ENCODE peak calls at places on chromosomes 12 and 14, in ten cellular contexts. One of them, this sample, is unnamed.

GRCh38 chr14:61466249-61466904 is 145.0 kb downstream of the PRKCH start:
- DNase-seq in GM23248: peak
- DNase-seq in ovary: peak
- DNase-seq in prostate gland: no peak
- DNase-seq in CD8-positive, alpha-beta T cell: no peak
- DNase-seq in tibial nerve: peak
- DNase-seq in dorsolateral prefrontal cortex: no peak
- DNase-seq in CD4-positive, alpha-beta memory T cell: no peak
- DNase-seq in heart right ventricle: peak
- DNase-seq in H1: peak
- DNase-seq in this sample: peak

GRCh38 chr14:68756071-68756481 is 36.8 kb downstream of the ZFP36L1 start:
- DNase-seq in H1: no peak
- DNase-seq in CD4-positive, alpha-beta memory T cell: no peak
- DNase-seq in heart right ventricle: no peak
- DNase-seq in GM23248: peak
- DNase-seq in dorsolateral prefrontal cortex: no peak
- DNase-seq in prostate gland: no peak
- DNase-seq in tibial nerve: no peak
- DNase-seq in CD8-positive, alpha-beta T cell: no peak
- DNase-seq in ovary: no peak
- DNase-seq in this sample: no peak

GRCh38 chr12:65822732-65823480 is 1.4 kb upstream of the HMGA2 start:
- DNase-seq in heart right ventricle: no peak
- DNase-seq in ovary: peak
- DNase-seq in tibial nerve: no peak
- DNase-seq in prostate gland: no peak
- DNase-seq in H1: peak
- DNase-seq in CD8-positive, alpha-beta T cell: no peak
- DNase-seq in CD4-positive, alpha-beta memory T cell: no peak
- DNase-seq in dorsolateral prefrontal cortex: no peak
- DNase-seq in GM23248: peak
- DNase-seq in this sample: no peak

GRCh38 chr12:28027328-28027727 is 54.8 kb upstream of the PTHLH start:
- DNase-seq in CD4-positive, alpha-beta memory T cell: no peak
- DNase-seq in GM23248: no peak
- DNase-seq in CD8-positive, alpha-beta T cell: no peak
- DNase-seq in tibial nerve: no peak
- DNase-seq in heart right ventricle: no peak
- DNase-seq in ovary: no peak
- DNase-seq in prostate gland: no peak
- DNase-seq in dorsolateral prefrontal cortex: no peak
- DNase-seq in H1: no peak
- DNase-seq in this sample: no peak

GRCh38 chr12:113697646-113698504 is 226.2 kb upstream of the LHX5 start:
- DNase-seq in GM23248: no peak
- DNase-seq in dorsolateral prefrontal cortex: no peak
- DNase-seq in H1: peak
- DNase-seq in prostate gland: peak
- DNase-seq in heart right ventricle: no peak
- DNase-seq in ovary: no peak
- DNase-seq in CD4-positive, alpha-beta memory T cell: no peak
- DNase-seq in CD8-positive, alpha-beta T cell: no peak
- DNase-seq in tibial nerve: no peak
- DNase-seq in this sample: no peak

GRCh38 chr14:50821471-50822464 is 9.2 kb downstream of the NIN start:
- DNase-seq in heart right ventricle: peak
- DNase-seq in CD4-positive, alpha-beta memory T cell: peak
- DNase-seq in dorsolateral prefrontal cortex: no peak
- DNase-seq in prostate gland: no peak
- DNase-seq in ovary: no peak
- DNase-seq in CD8-positive, alpha-beta T cell: peak
- DNase-seq in tibial nerve: no peak
- DNase-seq in H1: no peak
- DNase-seq in GM23248: no peak
- DNase-seq in this sample: peak

GRCh38 chr14:68510951-68511726 is 281.7 kb downstream of the ZFP36L1 start:
- DNase-seq in CD8-positive, alpha-beta T cell: no peak
- DNase-seq in tibial nerve: peak
- DNase-seq in CD4-positive, alpha-beta memory T cell: no peak
- DNase-seq in dorsolateral prefrontal cortex: no peak
- DNase-seq in GM23248: peak
- DNase-seq in heart right ventricle: no peak
- DNase-seq in prostate gland: no peak
- DNase-seq in H1: no peak
- DNase-seq in ovary: no peak
- DNase-seq in this sample: no peak

GRCh38 chr12:64674367-64674922 is 64.2 kb downstream of the RASSF3 start:
- DNase-seq in heart right ventricle: no peak
- DNase-seq in dorsolateral prefrontal cortex: no peak
- DNase-seq in ovary: no peak
- DNase-seq in prostate gland: no peak
- DNase-seq in CD8-positive, alpha-beta T cell: peak
- DNase-seq in CD4-positive, alpha-beta memory T cell: peak
- DNase-seq in H1: no peak
- DNase-seq in GM23248: no peak
- DNase-seq in tibial nerve: no peak
- DNase-seq in this sample: no peak

GRCh38 chr14:35470775-35471174 is 63.2 kb upstream of the INSM2 start:
- DNase-seq in GM23248: peak
- DNase-seq in ovary: no peak
- DNase-seq in heart right ventricle: no peak
- DNase-seq in H1: no peak
- DNase-seq in prostate gland: no peak
- DNase-seq in CD8-positive, alpha-beta T cell: no peak
- DNase-seq in dorsolateral prefrontal cortex: no peak
- DNase-seq in tibial nerve: no peak
- DNase-seq in CD4-positive, alpha-beta memory T cell: no peak
- DNase-seq in this sample: no peak

GRCh38 chr14:68124885-68125731 is 305.5 kb downstream of the RAD51B start:
- DNase-seq in GM23248: peak
- DNase-seq in prostate gland: no peak
- DNase-seq in H1: no peak
- DNase-seq in dorsolateral prefrontal cortex: no peak
- DNase-seq in tibial nerve: no peak
- DNase-seq in CD8-positive, alpha-beta T cell: no peak
- DNase-seq in ovary: no peak
- DNase-seq in heart right ventricle: no peak
- DNase-seq in CD4-positive, alpha-beta memory T cell: no peak
- DNase-seq in this sample: no peak

GRCh38 chr14:81837304-81837703 is 303.7 kb upstream of the SEL1L start:
- DNase-seq in tibial nerve: no peak
- DNase-seq in ovary: no peak
- DNase-seq in CD8-positive, alpha-beta T cell: no peak
- DNase-seq in GM23248: no peak
- DNase-seq in H1: no peak
- DNase-seq in CD4-positive, alpha-beta memory T cell: no peak
- DNase-seq in dorsolateral prefrontal cortex: no peak
- DNase-seq in heart right ventricle: no peak
- DNase-seq in prostate gland: no peak
- DNase-seq in this sample: no peak

GRCh38 chr12:96195845-96196451 is 1.8 kb downstream of the ELK3 start:
- DNase-seq in GM23248: peak
- DNase-seq in prostate gland: no peak
- DNase-seq in CD8-positive, alpha-beta T cell: peak
- DNase-seq in H1: no peak
- DNase-seq in CD4-positive, alpha-beta memory T cell: no peak
- DNase-seq in tibial nerve: no peak
- DNase-seq in ovary: no peak
- DNase-seq in dorsolateral prefrontal cortex: no peak
- DNase-seq in heart right ventricle: peak
- DNase-seq in this sample: no peak

GRCh38 chr12:22527999-22528398 is 16.3 kb downstream of the C2CD5 start:
- DNase-seq in CD8-positive, alpha-beta T cell: no peak
- DNase-seq in tibial nerve: no peak
- DNase-seq in prostate gland: no peak
- DNase-seq in dorsolateral prefrontal cortex: no peak
- DNase-seq in CD4-positive, alpha-beta memory T cell: no peak
- DNase-seq in heart right ventricle: no peak
- DNase-seq in GM23248: peak
- DNase-seq in ovary: no peak
- DNase-seq in H1: no peak
- DNase-seq in this sample: no peak

GRCh38 chr14:90645842-90646443 is 170.3 kb downstream of the TTC7B start:
- DNase-seq in H1: peak
- DNase-seq in GM23248: no peak
- DNase-seq in CD4-positive, alpha-beta memory T cell: no peak
- DNase-seq in CD8-positive, alpha-beta T cell: no peak
- DNase-seq in dorsolateral prefrontal cortex: no peak
- DNase-seq in ovary: no peak
- DNase-seq in prostate gland: no peak
- DNase-seq in heart right ventricle: no peak
- DNase-seq in tibial nerve: no peak
- DNase-seq in this sample: no peak

DNA sequence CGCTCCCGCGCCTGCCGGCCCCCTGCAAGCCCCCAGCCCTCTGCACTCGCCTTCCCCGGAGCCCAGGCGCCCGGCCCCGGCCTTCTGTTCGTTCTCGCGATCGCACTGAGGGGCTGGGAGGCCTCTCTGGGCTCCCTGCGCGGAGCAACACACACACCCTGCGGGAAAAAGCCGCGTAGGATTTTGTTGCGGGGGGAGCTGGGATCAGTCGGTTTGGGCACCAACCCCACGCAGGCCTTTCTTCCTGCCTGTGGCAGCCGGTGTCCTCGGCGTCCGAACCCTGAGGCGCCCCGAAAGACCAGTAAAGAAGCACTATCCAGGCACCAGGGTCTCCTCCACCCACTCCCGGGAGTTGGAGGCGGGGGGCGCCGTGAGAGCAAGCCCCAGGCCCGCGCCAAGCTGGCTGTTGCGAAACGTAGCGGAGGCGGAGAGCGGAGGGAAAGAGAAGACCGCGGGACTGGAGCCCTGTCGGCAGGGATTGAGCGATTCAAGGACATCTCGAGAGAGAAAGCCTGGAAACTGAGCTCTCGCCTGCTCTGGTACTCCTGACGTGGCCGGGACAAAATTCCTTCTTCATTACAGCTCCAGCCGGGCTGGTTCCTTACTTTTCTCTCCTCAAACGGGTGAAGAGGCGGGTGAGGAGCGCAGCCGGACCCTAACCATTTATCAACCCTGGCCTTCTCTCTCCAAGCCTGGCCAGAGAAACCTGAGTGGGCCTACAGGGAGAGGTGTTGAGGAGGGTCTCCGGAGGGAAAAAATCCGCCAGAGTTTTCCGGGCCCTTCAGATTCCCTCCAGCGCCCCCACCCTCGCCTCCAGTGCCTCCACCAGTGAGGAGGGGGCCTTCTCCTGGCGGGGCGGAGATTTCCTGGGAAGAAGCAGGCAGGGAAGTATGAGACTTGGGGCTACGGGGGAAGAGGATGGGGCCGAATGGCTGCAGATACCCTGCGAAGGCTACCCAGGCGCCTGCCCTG is 1.7 kb upstream of the HOXC5 start:
- DNase-seq in prostate gland: no peak
- DNase-seq in ovary: peak
- DNase-seq in heart right ventricle: no peak
- DNase-seq in dorsolateral prefrontal cortex: no peak
- DNase-seq in CD4-positive, alpha-beta memory T cell: no peak
- DNase-seq in H1: no peak
- DNase-seq in GM23248: peak
- DNase-seq in CD8-positive, alpha-beta T cell: no peak
- DNase-seq in tibial nerve: no peak
- DNase-seq in this sample: no peak
- H3K4me3 ChIP-seq in prostate gland: no peak
- H3K4me3 ChIP-seq in ovary: peak
- H3K4me3 ChIP-seq in heart right ventricle: no peak
- H3K4me3 ChIP-seq in dorsolateral prefrontal cortex: no peak
- H3K4me3 ChIP-seq in CD4-positive, alpha-beta memory T cell: no peak
- H3K4me3 ChIP-seq in H1: no peak
- H3K4me3 ChIP-seq in GM23248: peak
- H3K4me3 ChIP-seq in CD8-positive, alpha-beta T cell: no peak
- H3K4me3 ChIP-seq in tibial nerve: peak
- H3K4me3 ChIP-seq in this sample: no peak

DNA sequence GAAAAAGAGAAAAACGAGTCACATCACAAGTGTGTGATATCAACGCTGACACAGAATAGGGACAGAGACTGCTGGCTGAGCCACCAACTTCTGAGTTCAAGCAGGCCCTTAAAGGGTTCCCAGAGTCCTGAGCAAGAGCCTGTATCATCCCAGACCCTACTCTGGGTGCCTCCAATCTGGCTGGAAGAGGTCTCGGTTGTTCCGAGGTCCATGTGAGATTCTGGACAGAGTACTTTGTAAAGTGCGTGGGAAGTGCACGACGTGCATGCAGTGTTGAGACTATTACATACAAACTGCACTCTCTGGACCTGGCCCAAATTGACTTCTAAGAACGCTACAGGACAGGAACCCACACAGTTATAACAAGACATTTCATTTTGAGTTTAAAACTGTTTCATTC is 40.6 kb downstream of the MOK start:
- DNase-seq in prostate gland: no peak
- DNase-seq in dorsolateral prefrontal cortex: no peak
- DNase-seq in tibial nerve: no peak
- DNase-seq in ovary: no peak
- DNase-seq in H1: no peak
- DNase-seq in CD8-positive, alpha-beta T cell: no peak
- DNase-seq in CD4-positive, alpha-beta memory T cell: no peak
- DNase-seq in heart right ventricle: no peak
- DNase-seq in GM23248: no peak
- DNase-seq in this sample: no peak
- H3K27ac ChIP-seq in prostate gland: peak
- H3K27ac ChIP-seq in dorsolateral prefrontal cortex: no peak
- H3K27ac ChIP-seq in tibial nerve: peak
- H3K27ac ChIP-seq in ovary: no peak
- H3K27ac ChIP-seq in H1: no peak
- H3K27ac ChIP-seq in CD8-positive, alpha-beta T cell: no peak
- H3K27ac ChIP-seq in CD4-positive, alpha-beta memory T cell: no peak
- H3K27ac ChIP-seq in heart right ventricle: peak
- H3K27ac ChIP-seq in GM23248: no peak
- H3K27ac ChIP-seq in this sample: peak

DNA sequence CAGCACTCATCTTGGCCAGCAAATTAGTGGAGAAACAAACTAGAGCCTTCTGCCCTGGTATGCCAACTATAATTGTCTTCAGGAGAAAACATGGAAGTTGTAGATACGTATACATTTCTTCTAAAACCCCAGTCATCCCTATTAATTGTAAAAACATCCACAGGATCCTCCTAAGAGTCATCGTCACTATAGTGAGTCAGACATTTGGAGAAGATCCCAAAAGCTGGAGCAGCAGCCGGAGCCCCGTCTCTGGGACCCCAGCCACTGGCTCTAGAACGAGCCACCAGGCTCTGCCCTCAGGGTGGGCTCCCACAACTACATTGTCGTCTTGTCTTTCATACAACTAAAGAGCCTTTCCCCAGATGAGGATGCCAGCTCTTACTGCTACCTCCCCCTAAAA is 15.5 kb downstream of the PRKAB1 start:
- DNase-seq in CD8-positive, alpha-beta T cell: no peak
- DNase-seq in heart right ventricle: no peak
- DNase-seq in H1: no peak
- DNase-seq in tibial nerve: no peak
- DNase-seq in prostate gland: no peak
- DNase-seq in ovary: no peak
- DNase-seq in dorsolateral prefrontal cortex: no peak
- DNase-seq in CD4-positive, alpha-beta memory T cell: no peak
- DNase-seq in GM23248: peak
- DNase-seq in this sample: no peak
- H3K4me3 ChIP-seq in CD8-positive, alpha-beta T cell: no peak
- H3K4me3 ChIP-seq in heart right ventricle: no peak
- H3K4me3 ChIP-seq in H1: no peak
- H3K4me3 ChIP-seq in tibial nerve: no peak
- H3K4me3 ChIP-seq in prostate gland: no peak
- H3K4me3 ChIP-seq in ovary: no peak
- H3K4me3 ChIP-seq in dorsolateral prefrontal cortex: no peak
- H3K4me3 ChIP-seq in CD4-positive, alpha-beta memory T cell: no peak
- H3K4me3 ChIP-seq in GM23248: no peak
- H3K4me3 ChIP-seq in this sample: no peak

GRCh38 chr14:104420990-104421389 is 158.6 kb upstream of the C14orf180 start:
- DNase-seq in tibial nerve: no peak
- DNase-seq in ovary: no peak
- DNase-seq in heart right ventricle: no peak
- DNase-seq in CD4-positive, alpha-beta memory T cell: no peak
- DNase-seq in GM23248: no peak
- DNase-seq in dorsolateral prefrontal cortex: no peak
- DNase-seq in prostate gland: no peak
- DNase-seq in H1: no peak
- DNase-seq in CD8-positive, alpha-beta T cell: no peak
- DNase-seq in this sample: no peak
- H3K27ac ChIP-seq in tibial nerve: no peak
- H3K27ac ChIP-seq in ovary: no peak
- H3K27ac ChIP-seq in heart right ventricle: no peak
- H3K27ac ChIP-seq in CD4-positive, alpha-beta memory T cell: no peak
- H3K27ac ChIP-seq in GM23248: no peak
- H3K27ac ChIP-seq in dorsolateral prefrontal cortex: no peak
- H3K27ac ChIP-seq in prostate gland: no peak
- H3K27ac ChIP-seq in H1: no peak
- H3K27ac ChIP-seq in CD8-positive, alpha-beta T cell: no peak
- H3K27ac ChIP-seq in this sample: no peak

This sample was measured in esophagus muscularis mucosa.